ENCODE peak calls at places on chromosome 9, in four cellular contexts. One of them, this sample, is unnamed. For H3K4me1, the result is how much of the 10 kb centered on the place peaks cover.

GRCh38 chr9:110241491-110242321 is 14.6 kb downstream of the TXN start:
- DNase-seq in stomach: no peak
- DNase-seq in SK-N-SH: no peak
- DNase-seq in HepG2: no peak
- DNase-seq in this sample: no peak

GRCh38 chr9:114046876-114047275 is 31.2 kb downstream of the AMBP start:
- DNase-seq in HepG2: no peak
- DNase-seq in stomach: no peak
- DNase-seq in SK-N-SH: no peak
- DNase-seq in this sample: no peak

GRCh38 chr9:138038244-138038671 is 160.7 kb downstream of the CACNA1B start:
- DNase-seq in stomach: peak
- DNase-seq in HepG2: no peak
- DNase-seq in SK-N-SH: peak
- DNase-seq in this sample: peak

GRCh38 chr9:93670208-93671029 is 94.0 kb downstream of the PHF2 start:
- DNase-seq in stomach: peak
- DNase-seq in HepG2: no peak
- DNase-seq in SK-N-SH: peak
- DNase-seq in this sample: peak

GRCh38 chr9:34985311-34985899 is 4.1 kb upstream of the DNAJB5 start:
- DNase-seq in HepG2: peak
- DNase-seq in stomach: peak
- DNase-seq in SK-N-SH: peak
- DNase-seq in this sample: no peak

GRCh38 chr9:21317956-21318923 is 13.1 kb upstream of the IFNA5 start:
- DNase-seq in HepG2: peak
- DNase-seq in stomach: peak
- DNase-seq in SK-N-SH: peak
- DNase-seq in this sample: peak

GRCh38 chr9:20624201-20625002 is 2.1 kb upstream of the MLLT3 start:
- DNase-seq in SK-N-SH: peak
- DNase-seq in HepG2: peak
- DNase-seq in stomach: peak
- DNase-seq in this sample: peak

GRCh38 chr9:109179801-109180523 is 12.9 kb upstream of the FRRS1L start:
- DNase-seq in stomach: no peak
- DNase-seq in HepG2: no peak
- DNase-seq in SK-N-SH: no peak
- DNase-seq in this sample: no peak

GRCh38 chr9:107172160-107172978 is 110.7 kb upstream of the RAD23B start:
- DNase-seq in HepG2: peak
- DNase-seq in stomach: peak
- DNase-seq in SK-N-SH: peak
- DNase-seq in this sample: peak

GRCh38 chr9:5621327-5621726 is 7.6 kb upstream of the RIC1 start:
- DNase-seq in HepG2: no peak
- DNase-seq in stomach: no peak
- DNase-seq in SK-N-SH: no peak
- DNase-seq in this sample: no peak

GRCh38 chr9:16787724-16788123 is 82.7 kb downstream of the BNC2 start:
- DNase-seq in SK-N-SH: no peak
- DNase-seq in stomach: no peak
- DNase-seq in HepG2: no peak
- DNase-seq in this sample: no peak

GRCh38 chr9:108746864-108747263 is 108.9 kb downstream of the ACTL7B start:
- DNase-seq in SK-N-SH: no peak
- DNase-seq in HepG2: peak
- DNase-seq in stomach: no peak
- DNase-seq in this sample: no peak

GRCh38 chr9:110571801-110572490 is 7.6 kb downstream of the SVEP1 start:
- DNase-seq in stomach: no peak
- DNase-seq in HepG2: no peak
- DNase-seq in SK-N-SH: no peak
- DNase-seq in this sample: no peak

GRCh38 chr9:136568288-136569081 is 22.6 kb upstream of the NOTCH1 start:
- DNase-seq in stomach: no peak
- DNase-seq in HepG2: no peak
- DNase-seq in SK-N-SH: no peak
- DNase-seq in this sample: no peak

GRCh38 chr9:136566899-136567298 is 21.1 kb upstream of the NOTCH1 start:
- DNase-seq in SK-N-SH: peak
- DNase-seq in stomach: peak
- DNase-seq in HepG2: no peak
- DNase-seq in this sample: peak

GRCh38 chr9:136565722-136566552 is 20.1 kb upstream of the NOTCH1 start:
- DNase-seq in HepG2: no peak
- DNase-seq in stomach: no peak
- DNase-seq in SK-N-SH: no peak
- DNase-seq in this sample: no peak

GRCh38 chr9:136566553-136566895 is 20.7 kb upstream of the NOTCH1 start:
- DNase-seq in HepG2: no peak
- DNase-seq in stomach: no peak
- DNase-seq in SK-N-SH: no peak
- DNase-seq in this sample: no peak

GRCh38 chr9:136567651-136568287 is 21.9 kb upstream of the NOTCH1 start:
- DNase-seq in SK-N-SH: no peak
- DNase-seq in HepG2: peak
- DNase-seq in stomach: peak
- DNase-seq in this sample: peak
- TF ChIP-seq EP300 in SK-N-SH: no peak
- TF ChIP-seq EP300 in HepG2: no peak
- TF ChIP-seq EP300 in stomach: no peak
- TF ChIP-seq EP300 in this sample: no peak

DNA sequence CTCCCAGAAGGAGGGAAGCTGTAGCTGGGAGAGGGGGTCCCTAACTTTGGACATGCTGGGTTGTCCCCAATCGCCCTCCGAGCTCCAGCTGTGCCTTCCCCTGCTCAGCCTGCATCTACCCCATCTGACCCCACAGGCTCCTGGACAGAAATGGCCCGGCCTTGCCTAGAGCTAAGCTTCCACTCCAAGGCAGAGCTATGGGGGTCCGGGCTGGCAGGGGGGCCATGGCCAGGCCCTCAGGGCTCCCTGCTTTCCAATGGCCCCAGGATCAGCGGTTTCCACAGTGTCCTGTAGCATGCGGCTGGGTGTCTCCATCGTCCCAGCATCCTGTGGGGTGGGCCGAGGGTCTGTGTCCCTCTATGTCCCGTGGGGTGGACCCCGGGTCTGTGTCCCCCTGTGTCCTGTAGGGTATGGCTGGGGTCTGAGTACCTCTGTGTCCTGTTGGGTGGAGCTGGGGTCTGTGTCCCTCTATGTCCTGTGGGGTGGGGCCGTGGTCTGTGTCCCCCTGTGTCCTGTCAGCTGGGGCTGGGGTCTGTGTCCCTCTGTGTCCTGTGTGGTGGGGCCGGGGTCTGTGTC is 130.6 kb downstream of the RXRA start:
- DNase-seq in SK-N-SH: peak
- DNase-seq in HepG2: no peak
- DNase-seq in stomach: no peak
- DNase-seq in this sample: no peak
- H3K4me3 ChIP-seq in SK-N-SH: no peak
- H3K4me3 ChIP-seq in HepG2: no peak
- H3K4me3 ChIP-seq in stomach: no peak
- H3K4me3 ChIP-seq in this sample: peak

DNA sequence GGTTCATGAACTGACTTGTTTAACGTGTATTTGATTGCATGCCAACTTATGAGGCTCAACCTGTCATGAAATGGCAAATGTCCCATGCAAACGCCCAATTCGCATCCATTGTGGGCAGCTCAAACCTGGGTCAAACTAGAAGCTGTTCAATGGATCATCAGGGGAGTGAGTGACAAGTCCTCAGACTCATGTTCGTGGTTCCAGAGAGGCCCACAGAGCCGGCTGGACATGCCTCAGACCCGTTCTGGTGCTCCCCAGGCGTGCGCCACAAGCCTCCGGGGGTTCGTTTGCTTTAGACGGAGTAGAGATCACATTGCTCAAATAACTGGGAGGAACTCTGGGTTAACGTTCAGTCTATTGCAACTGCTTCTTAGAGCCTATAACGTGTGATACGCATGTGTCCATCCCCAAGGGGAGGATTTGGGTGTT is 15.0 kb downstream of the GFI1B start:
- DNase-seq in stomach: no peak
- DNase-seq in SK-N-SH: no peak
- DNase-seq in HepG2: peak
- DNase-seq in this sample: no peak
- H3K4me1 ChIP-seq in stomach: under half
- H3K4me1 ChIP-seq in SK-N-SH: under half
- H3K4me1 ChIP-seq in HepG2: half or more
- H3K4me1 ChIP-seq in this sample: under half

DNA sequence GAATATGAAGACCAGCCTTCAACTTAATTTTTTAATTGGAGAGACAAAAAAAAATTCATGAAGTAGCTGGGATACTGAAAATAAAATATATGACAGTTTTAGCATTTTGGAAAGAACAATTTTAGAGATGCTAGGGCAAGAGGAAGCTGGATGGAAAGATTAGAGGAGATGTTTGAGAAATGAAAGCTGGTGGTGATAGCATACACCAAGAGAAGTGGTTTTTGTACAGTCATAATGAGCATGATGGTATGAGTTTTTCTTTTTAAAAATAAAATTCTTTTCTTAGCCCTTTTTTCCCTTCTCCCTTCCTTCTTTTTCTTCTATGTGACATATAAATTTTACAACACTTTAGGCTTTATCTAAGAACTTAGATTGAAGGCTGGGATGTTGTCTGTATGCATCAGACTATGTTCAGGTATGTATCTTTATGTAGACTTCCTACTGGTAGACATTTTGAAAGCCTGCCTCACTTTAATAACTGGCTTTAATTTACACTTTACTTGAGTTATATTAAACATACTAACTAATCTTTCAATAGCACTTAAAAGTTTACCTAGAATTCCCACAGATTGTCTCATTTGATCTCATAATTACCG is 522.5 kb downstream of the TLE4 start:
- DNase-seq in SK-N-SH: no peak
- DNase-seq in stomach: no peak
- DNase-seq in HepG2: no peak
- DNase-seq in this sample: no peak
- TF ChIP-seq EP300 in SK-N-SH: no peak
- TF ChIP-seq EP300 in stomach: no peak
- TF ChIP-seq EP300 in HepG2: no peak
- TF ChIP-seq EP300 in this sample: no peak

GRCh38 chr9:69397384-69398214 is 72.6 kb downstream of the ENTREP1 start:
- DNase-seq in stomach: no peak
- DNase-seq in SK-N-SH: no peak
- DNase-seq in HepG2: no peak
- DNase-seq in this sample: no peak
- H3K4me3 ChIP-seq in stomach: no peak
- H3K4me3 ChIP-seq in SK-N-SH: no peak
- H3K4me3 ChIP-seq in HepG2: no peak
- H3K4me3 ChIP-seq in this sample: no peak

GRCh38 chr9:131406567-131407436 is 12.9 kb downstream of the PRRC2B start:
- DNase-seq in stomach: no peak
- DNase-seq in HepG2: no peak
- DNase-seq in SK-N-SH: no peak
- DNase-seq in this sample: no peak
- H3K4me1 ChIP-seq in stomach: half or more
- H3K4me1 ChIP-seq in HepG2: half or more
- H3K4me1 ChIP-seq in SK-N-SH: half or more
- H3K4me1 ChIP-seq in this sample: under half

DNA sequence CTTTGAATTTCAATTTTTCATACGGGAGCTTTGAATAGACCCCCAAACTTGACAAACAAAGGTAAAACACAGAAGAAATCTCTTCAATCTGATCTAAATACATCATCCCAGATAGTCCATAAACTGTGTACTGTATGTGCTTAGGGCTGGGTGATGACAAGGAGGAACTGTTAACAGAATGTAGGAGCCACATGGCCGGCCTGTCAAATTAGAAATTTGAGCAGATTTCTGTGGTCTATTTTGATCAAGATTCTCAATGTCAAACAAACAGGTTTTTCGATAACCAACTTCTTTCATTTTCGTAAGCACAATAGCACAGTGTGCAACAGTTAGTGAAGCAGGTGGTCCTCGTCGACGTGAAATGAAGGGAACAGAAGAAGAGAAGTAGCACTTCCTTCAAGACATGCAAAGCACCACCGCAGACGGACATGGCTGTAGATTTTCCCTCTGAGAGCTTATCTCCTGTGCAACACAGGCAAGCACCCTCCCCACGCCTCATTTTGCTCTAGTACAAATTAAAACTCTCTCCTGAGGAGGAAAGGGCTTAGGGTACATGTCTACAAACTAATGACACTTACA is 252.1 kb downstream of the CRB2 start:
- DNase-seq in stomach: no peak
- DNase-seq in HepG2: no peak
- DNase-seq in SK-N-SH: no peak
- DNase-seq in this sample: no peak
- TF ChIP-seq EP300 in stomach: no peak
- TF ChIP-seq EP300 in HepG2: no peak
- TF ChIP-seq EP300 in SK-N-SH: no peak
- TF ChIP-seq EP300 in this sample: no peak

DNA sequence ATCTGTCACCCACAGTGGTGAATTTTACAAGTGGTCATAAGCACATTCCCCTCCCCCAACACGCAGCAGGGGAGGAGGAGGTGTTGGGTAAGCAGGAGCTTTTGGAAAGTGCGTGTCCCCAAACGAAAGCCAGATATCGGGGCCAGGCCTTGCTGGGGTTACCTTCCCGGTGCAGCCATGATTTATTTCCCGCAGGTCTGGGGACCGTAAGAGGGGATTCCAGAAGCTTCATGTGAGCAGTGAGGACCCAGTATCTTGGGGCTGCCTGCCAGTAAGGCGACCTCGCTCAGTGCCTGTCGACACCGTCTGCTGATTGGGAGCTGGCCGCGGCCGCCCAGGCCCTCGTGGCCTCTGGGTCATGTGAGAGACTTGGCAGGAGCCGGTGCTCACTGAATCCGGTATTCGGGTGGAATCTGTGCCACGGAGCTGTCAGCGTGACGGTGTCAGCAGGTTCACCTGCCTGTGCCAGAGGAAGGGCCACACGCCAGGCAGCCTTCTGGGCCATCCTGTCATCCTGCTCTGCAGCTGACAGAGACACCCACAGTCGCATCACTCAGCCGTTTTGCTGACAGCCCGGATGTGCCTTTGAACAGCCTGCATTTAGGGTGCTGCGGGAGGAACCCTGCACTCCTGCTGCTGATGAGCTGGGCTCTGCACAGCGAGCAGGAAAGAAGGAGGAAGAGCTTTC is 37.3 kb downstream of the SEC61B start:
- DNase-seq in SK-N-SH: no peak
- DNase-seq in stomach: peak
- DNase-seq in HepG2: no peak
- DNase-seq in this sample: peak
- H3K4me3 ChIP-seq in SK-N-SH: no peak
- H3K4me3 ChIP-seq in stomach: peak
- H3K4me3 ChIP-seq in HepG2: peak
- H3K4me3 ChIP-seq in this sample: peak